ENCODE peak calls at places on chromosome 3, in five cellular contexts. K is cardiac muscle cell, E is T-cell, O is NCI-H226, N is caudate nucleus. Y is an unnamed sample.

GRCh38 chr3:171417137-171417536 is 43.1 kb downstream of the TNIK start:
- DNase-seq in K (no peak), E (no peak), O (no peak), N (no peak), Y (no peak)

GRCh38 chr3:106826861-106827311 is 550.4 kb upstream of the CCDC54 start:
- DNase-seq in K (no peak), E (no peak), O (peak; percentile 52), N (no peak), Y (no peak)

GRCh38 chr3:115388825-115389224 is 234.5 kb upstream of the GAP43 start:
- DNase-seq in K (no peak), E (no peak), O (no peak), N (no peak), Y (no peak)

GRCh38 chr3:23072672-23073071 is 130.5 kb upstream of the UBE2E2 start:
- DNase-seq in K (no peak), E (no peak), O (no peak), N (no peak), Y (no peak)

GRCh38 chr3:108202834-108203233 is 19.4 kb downstream of the IFT57 start:
- DNase-seq in K (no peak), E (no peak), O (no peak), N (no peak), Y (no peak)

GRCh38 chr3:13715961-13716360 is 163.9 kb downstream of the WNT7A start:
- DNase-seq in K (no peak), E (no peak), O (no peak), N (no peak), Y (no peak)

GRCh38 chr3:133440652-133441051 is 40.8 kb downstream of the BFSP2 start:
- DNase-seq in K (no peak), E (no peak), O (no peak), N (no peak), Y (no peak)

GRCh38 chr3:151925876-151926275 is 52.4 kb downstream of the SUCNR1 start:
- DNase-seq in K (no peak), E (no peak), O (peak; percentile 62), N (no peak), Y (no peak)

GRCh38 chr3:21954709-21955108 is 203.7 kb upstream of the ZNF385D start:
- DNase-seq in K (no peak), E (no peak), O (peak; percentile 70), N (no peak), Y (no peak)

GRCh38 chr3:42118762-42119361 is 27.7 kb downstream of the TRAK1 start:
- DNase-seq in K (peak; percentile 52), E (no peak), O (peak; percentile 23), N (peak; percentile 18), Y (no peak)

GRCh38 chr3:122794483-122794778 is 438 bp upstream of the SLC49A4 start:
- DNase-seq in K (no peak), E (no peak), O (no peak), N (no peak), Y (no peak)

GRCh38 chr3:149448331-149448831 is 26.1 kb upstream of the TM4SF4 start:
- DNase-seq in K (no peak), E (no peak), O (peak; percentile 48), N (no peak), Y (no peak)

GRCh38 chr3:112776836-112777235 is 69.8 kb downstream of the CD200R1L start:
- DNase-seq in K (no peak), E (no peak), O (no peak), N (no peak), Y (no peak)